ENCODE peak calls at places on chromosomes 13 and 19, in four cellular contexts. One of them, this sample, is unnamed.

GRCh38 chr19:3053218-3053621 is 9.1 kb downstream of the TLE5 start:
- DNase-seq in WTC11: no peak
- DNase-seq in K562: no peak
- DNase-seq in GM12878: no peak
- DNase-seq in this sample: no peak

GRCh38 chr19:43525836-43526771 is 897 bp downstream of the ETHE1 start:
- DNase-seq in WTC11: peak
- DNase-seq in K562: no peak
- DNase-seq in GM12878: no peak
- DNase-seq in this sample: no peak

GRCh38 chr13:80339578-80339840 is 1.4 kb downstream of the SPRY2 start:
- DNase-seq in WTC11: no peak
- DNase-seq in K562: peak
- DNase-seq in GM12878: no peak
- DNase-seq in this sample: no peak

GRCh38 chr13:66014757-66015156 is 1215.4 kb downstream of the PCDH9 start:
- DNase-seq in WTC11: no peak
- DNase-seq in K562: no peak
- DNase-seq in GM12878: no peak
- DNase-seq in this sample: no peak

GRCh38 chr19:42122691-42123607 is 9.3 kb downstream of the POU2F2 start:
- DNase-seq in WTC11: no peak
- DNase-seq in K562: no peak
- DNase-seq in GM12878: peak
- DNase-seq in this sample: no peak

GRCh38 chr19:54473983-54474382 is 887 bp upstream of the CDC42EP5 start:
- DNase-seq in WTC11: no peak
- DNase-seq in K562: no peak
- DNase-seq in GM12878: no peak
- DNase-seq in this sample: no peak

GRCh38 chr19:35533822-35534521 is 716 bp downstream of the GAPDHS start:
- DNase-seq in WTC11: peak
- DNase-seq in K562: no peak
- DNase-seq in GM12878: no peak
- DNase-seq in this sample: peak

GRCh38 chr19:18775586-18776287 is 15.4 kb downstream of the COMP start:
- DNase-seq in WTC11: no peak
- DNase-seq in K562: no peak
- DNase-seq in GM12878: no peak
- DNase-seq in this sample: no peak

GRCh38 chr19:18073197-18073596 is 13.5 kb downstream of the IL12RB1 start:
- DNase-seq in WTC11: no peak
- DNase-seq in K562: no peak
- DNase-seq in GM12878: no peak
- DNase-seq in this sample: no peak

GRCh38 chr19:7504684-7505083 is 11.2 kb upstream of the ZNF358 start:
- DNase-seq in WTC11: no peak
- DNase-seq in K562: no peak
- DNase-seq in GM12878: no peak
- DNase-seq in this sample: no peak

GRCh38 chr19:7748756-7749155 is 1.4 kb upstream of the CD209 start:
- DNase-seq in WTC11: peak
- DNase-seq in K562: no peak
- DNase-seq in GM12878: no peak
- DNase-seq in this sample: peak

GRCh38 chr19:47541507-47541906 is 26.6 kb upstream of the NAPA start:
- DNase-seq in WTC11: no peak
- DNase-seq in K562: no peak
- DNase-seq in GM12878: peak
- DNase-seq in this sample: no peak

GRCh38 chr13:46288570-46289259 is 77.0 kb downstream of the LRRC63 start:
- DNase-seq in WTC11: no peak
- DNase-seq in K562: peak
- DNase-seq in GM12878: peak
- DNase-seq in this sample: peak

GRCh38 chr13:32381539-32381938 is 46.4 kb downstream of the N4BP2L1 start:
- DNase-seq in WTC11: no peak
- DNase-seq in K562: peak
- DNase-seq in GM12878: no peak
- DNase-seq in this sample: peak

GRCh38 chr19:15962319-15962718 is 13.5 kb downstream of the OR10H4 start:
- DNase-seq in WTC11: no peak
- DNase-seq in K562: peak
- DNase-seq in GM12878: no peak
- DNase-seq in this sample: no peak

GRCh38 chr13:97435297-97435682 is 1.3 kb downstream of the RAP2A start:
- DNase-seq in WTC11: no peak
- DNase-seq in K562: no peak
- DNase-seq in GM12878: no peak
- DNase-seq in this sample: no peak

GRCh38 chr13:105196052-105196451 is 1339.4 kb downstream of the EFNB2 start:
- DNase-seq in WTC11: peak
- DNase-seq in K562: no peak
- DNase-seq in GM12878: no peak
- DNase-seq in this sample: no peak

GRCh38 chr19:49506575-49507105 is 5.8 kb upstream of the FCGRT start:
- DNase-seq in WTC11: peak
- DNase-seq in K562: peak
- DNase-seq in GM12878: no peak
- DNase-seq in this sample: peak
- TF ChIP-seq TCF7 in WTC11: no peak
- TF ChIP-seq TCF7 in K562: no peak
- TF ChIP-seq TCF7 in GM12878: no peak
- TF ChIP-seq TCF7 in this sample: no peak

DNA sequence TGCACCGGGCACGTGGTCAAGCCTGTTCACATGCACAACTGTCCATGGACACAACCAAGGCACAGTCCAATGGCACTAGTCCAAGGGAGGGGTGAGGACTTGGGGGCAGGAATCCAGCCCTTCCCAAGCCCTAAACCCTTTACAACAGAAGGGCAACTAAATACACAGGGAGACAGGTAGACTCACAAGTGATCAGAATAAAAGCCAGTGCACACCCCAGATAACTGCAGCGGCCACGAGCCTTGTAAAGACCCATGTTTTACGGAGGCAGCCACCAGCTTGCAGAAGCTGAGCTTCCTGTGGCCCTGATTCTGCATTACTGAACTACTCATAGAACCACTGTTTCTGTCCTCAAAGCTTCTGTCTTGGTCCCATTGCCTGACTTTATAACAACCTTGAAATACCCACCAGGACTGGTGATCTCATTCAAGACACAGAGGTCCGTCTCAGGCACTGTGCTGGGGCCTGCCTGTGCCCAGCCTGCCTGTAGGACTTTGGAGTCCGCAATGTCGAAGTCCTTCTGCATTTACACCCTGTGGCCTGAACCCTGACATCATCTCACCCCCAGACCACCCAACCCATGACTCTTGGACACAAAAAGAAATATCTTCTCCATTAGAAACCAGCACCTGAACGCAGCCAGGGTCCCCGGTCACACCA is 181.2 kb downstream of the COL4A1 start:
- DNase-seq in WTC11: no peak
- DNase-seq in K562: no peak
- DNase-seq in GM12878: no peak
- DNase-seq in this sample: no peak
- TF ChIP-seq TCF7 in WTC11: no peak
- TF ChIP-seq TCF7 in K562: no peak
- TF ChIP-seq TCF7 in GM12878: no peak
- TF ChIP-seq TCF7 in this sample: no peak

DNA sequence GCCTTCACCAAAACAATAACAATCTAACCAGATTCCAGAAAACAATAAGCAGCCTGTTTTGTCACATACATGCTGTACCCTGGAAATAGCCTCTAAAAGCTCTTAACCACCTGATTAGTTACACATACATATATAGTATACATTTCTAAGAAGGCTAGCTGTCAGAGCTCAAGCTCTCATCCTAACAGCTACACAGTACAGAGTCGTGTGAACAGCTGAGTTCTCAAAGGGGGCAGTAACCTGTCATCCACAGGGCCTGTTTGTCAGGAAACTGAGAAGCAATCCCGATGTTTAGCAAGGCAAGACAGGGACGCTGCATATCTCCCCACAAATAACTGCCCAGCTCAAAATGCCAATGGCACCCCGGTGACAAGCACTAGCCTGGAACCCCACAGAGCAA is 56.9 kb downstream of the STK24 start:
- DNase-seq in WTC11: no peak
- DNase-seq in K562: no peak
- DNase-seq in GM12878: no peak
- DNase-seq in this sample: no peak
- TF ChIP-seq TCF7 in WTC11: no peak
- TF ChIP-seq TCF7 in K562: no peak
- TF ChIP-seq TCF7 in GM12878: no peak
- TF ChIP-seq TCF7 in this sample: no peak

GRCh38 chr19:39935262-39935661 is 828 bp upstream of the FCGBP start:
- DNase-seq in WTC11: no peak
- DNase-seq in K562: no peak
- DNase-seq in GM12878: no peak
- DNase-seq in this sample: no peak
- TF ChIP-seq TCF7 in WTC11: no peak
- TF ChIP-seq TCF7 in K562: no peak
- TF ChIP-seq TCF7 in GM12878: no peak
- TF ChIP-seq TCF7 in this sample: no peak

GRCh38 chr19:32289566-32290210 is 55.7 kb upstream of the ZNF507 start:
- DNase-seq in WTC11: no peak
- DNase-seq in K562: no peak
- DNase-seq in GM12878: no peak
- DNase-seq in this sample: no peak

GRCh38 chr19:32287086-32287485 is 58.3 kb upstream of the ZNF507 start:
- DNase-seq in WTC11: no peak
- DNase-seq in K562: no peak
- DNase-seq in GM12878: no peak
- DNase-seq in this sample: no peak

GRCh38 chr19:32291876-32292275 is 53.5 kb upstream of the ZNF507 start:
- DNase-seq in WTC11: no peak
- DNase-seq in K562: no peak
- DNase-seq in GM12878: no peak
- DNase-seq in this sample: no peak

DNA sequence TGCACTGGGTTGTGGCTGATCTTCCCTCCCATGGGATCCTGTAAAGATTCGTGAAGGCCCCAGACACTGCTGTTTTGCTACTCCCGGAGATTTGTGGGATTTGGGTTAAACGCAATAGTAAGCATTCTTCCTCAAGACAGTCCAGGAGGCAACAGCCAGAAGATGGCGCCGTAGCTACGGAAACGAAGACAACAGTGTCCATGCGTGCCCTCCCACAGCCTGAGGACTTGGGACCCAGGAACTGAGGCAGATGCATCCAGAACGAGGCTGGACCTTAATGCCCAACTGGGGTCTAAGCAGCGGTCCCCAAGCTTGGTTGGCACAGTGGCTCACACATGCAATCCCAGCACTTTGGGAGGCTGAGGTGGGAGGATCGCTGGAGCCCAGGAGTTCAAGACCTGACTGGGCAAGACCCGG is 57.6 kb upstream of the ZNF507 start:
- DNase-seq in WTC11: peak
- DNase-seq in K562: peak
- DNase-seq in GM12878: no peak
- DNase-seq in this sample: peak
- TF ChIP-seq TCF7 in WTC11: no peak
- TF ChIP-seq TCF7 in K562: no peak
- TF ChIP-seq TCF7 in GM12878: no peak
- TF ChIP-seq TCF7 in this sample: no peak

GRCh38 chr13:110388141-110388943 is 81.3 kb downstream of the COL4A2 start:
- DNase-seq in WTC11: peak
- DNase-seq in K562: no peak
- DNase-seq in GM12878: no peak
- DNase-seq in this sample: no peak
- TF ChIP-seq TCF7 in WTC11: no peak
- TF ChIP-seq TCF7 in K562: no peak
- TF ChIP-seq TCF7 in GM12878: no peak
- TF ChIP-seq TCF7 in this sample: no peak

This sample was measured in HepG2.